ENCODE peak calls at places on chromosomes 7 and 10, in seven cellular contexts. D, H, O, W, A, U and N are unnamed samples.

GRCh38 chr7:85068796-85069195 is 118.1 kb downstream of the SEMA3D start:
- DNase-seq in D (no peak), H (no peak), O (no peak), W (no peak), A (no peak), U (no peak), N (no peak)

GRCh38 chr7:130418306-130418705 is 22.5 kb downstream of the CEP41 start:
- DNase-seq in D (no peak), H (no peak), O (no peak), W (no peak), A (no peak), U (no peak), N (no peak)

GRCh38 chr7:35035511-35035921 is 1.8 kb downstream of the DPY19L1 start:
- DNase-seq in D (no peak), H (no peak), O (no peak), W (peak; percentile 45), A (peak; percentile 21), U (no peak), N (peak; percentile 67)

GRCh38 chr7:139994356-139994755 is 68.4 kb downstream of the PARP12 start:
- DNase-seq in D (no peak), H (no peak), O (no peak), W (no peak), A (no peak), U (no peak), N (no peak)

GRCh38 chr7:66055321-66055956 is 20.2 kb upstream of the ASL start:
- DNase-seq in D (peak; percentile 41), H (no peak), O (no peak), W (no peak), A (no peak), U (no peak), N (no peak)

GRCh38 chr7:92944633-92945032 is 108.3 kb upstream of the CDK6 start:
- DNase-seq in D (no peak), H (no peak), O (no peak), W (no peak), A (no peak), U (no peak), N (no peak)

GRCh38 chr10:6279540-6280267 is 77.0 kb downstream of the PFKFB3 start:
- DNase-seq in D (no peak), H (no peak), O (no peak), W (peak; percentile 61), A (peak; percentile 97), U (peak; percentile 51), N (no peak)

GRCh38 chr10:114768394-114768786 is 53.2 kb upstream of the FHIP2A start:
- DNase-seq in D (no peak), H (no peak), O (no peak), W (no peak), A (no peak), U (no peak), N (no peak)

GRCh38 chr10:122259075-122259466 is 12.0 kb upstream of the BTBD16 start:
- DNase-seq in D (no peak), H (no peak), O (no peak), W (no peak), A (no peak), U (no peak), N (no peak)

GRCh38 chr10:2933519-2933918 is 133.8 kb upstream of the PFKP start:
- DNase-seq in D (no peak), H (no peak), O (no peak), W (no peak), A (no peak), U (no peak), N (no peak)

GRCh38 chr7:28065721-28066285 is 114.8 kb downstream of the JAZF1 start:
- DNase-seq in D (no peak), H (no peak), O (no peak), W (no peak), A (no peak), U (no peak), N (no peak)

DNA sequence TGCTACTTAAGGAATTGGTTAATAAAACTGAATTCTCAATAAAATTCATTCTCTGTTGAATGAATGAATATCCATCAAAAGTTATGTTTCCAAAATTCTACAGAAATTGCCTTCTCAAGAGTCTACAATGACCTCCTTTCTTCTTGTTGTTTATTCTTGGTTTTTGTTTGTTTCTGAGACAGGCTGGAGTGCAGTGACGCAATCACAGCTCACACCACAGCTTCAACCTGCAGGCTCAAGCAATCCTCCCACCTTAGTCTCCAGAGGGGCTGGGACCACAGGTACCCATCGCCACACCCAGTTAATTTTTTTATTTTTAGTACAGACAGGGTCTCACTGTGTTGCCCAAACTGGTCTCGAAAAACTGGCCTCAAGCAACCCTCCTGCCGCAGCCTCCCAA is 97.6 kb downstream of the LMBR1 start:
- DNase-seq in D (no peak), H (no peak), O (no peak), W (no peak), A (no peak), U (no peak), N (no peak)
- TF ChIP-seq SIN3A in D (no peak), H (no peak), O (no peak), W (no peak), A (no peak), U (no peak), N (no peak)

GRCh38 chr10:106609867-106610266 is 554.6 kb downstream of the SORCS1 start:
- DNase-seq in D (no peak), H (peak; percentile 8), O (peak; percentile 8), W (no peak), A (no peak), U (no peak), N (no peak)
- TF ChIP-seq SIN3A in D (no peak), H (no peak), O (no peak), W (no peak), A (no peak), U (no peak), N (no peak)

GRCh38 chr7:155653773-155654172 is 9.3 kb downstream of the RBM33 start:
- DNase-seq in D (no peak), H (no peak), O (no peak), W (no peak), A (no peak), U (no peak), N (no peak)
- TF ChIP-seq SIN3A in D (no peak), H (no peak), O (no peak), W (no peak), A (no peak), U (no peak), N (no peak)

GRCh38 chr7:117008849-117009531 is 55.7 kb downstream of the ST7 start:
- DNase-seq in D (no peak), H (no peak), O (no peak), W (no peak), A (no peak), U (no peak), N (no peak)

GRCh38 chr7:117005449-117005848 is 52.1 kb downstream of the ST7 start:
- DNase-seq in D (no peak), H (no peak), O (no peak), W (no peak), A (no peak), U (no peak), N (no peak)

GRCh38 chr7:117001283-117001682 is 48.0 kb downstream of the ST7 start:
- DNase-seq in D (no peak), H (no peak), O (no peak), W (no peak), A (no peak), U (no peak), N (no peak)

GRCh38 chr7:117007285-117007684 is 54.0 kb downstream of the ST7 start:
- DNase-seq in D (no peak), H (no peak), O (no peak), W (no peak), A (no peak), U (no peak), N (no peak)

GRCh38 chr7:117004899-117005298 is 51.6 kb downstream of the ST7 start:
- DNase-seq in D (no peak), H (no peak), O (no peak), W (no peak), A (no peak), U (no peak), N (no peak)
- TF ChIP-seq SIN3A in D (no peak), H (no peak), O (no peak), W (no peak), A (no peak), U (no peak), N (no peak)

DNA sequence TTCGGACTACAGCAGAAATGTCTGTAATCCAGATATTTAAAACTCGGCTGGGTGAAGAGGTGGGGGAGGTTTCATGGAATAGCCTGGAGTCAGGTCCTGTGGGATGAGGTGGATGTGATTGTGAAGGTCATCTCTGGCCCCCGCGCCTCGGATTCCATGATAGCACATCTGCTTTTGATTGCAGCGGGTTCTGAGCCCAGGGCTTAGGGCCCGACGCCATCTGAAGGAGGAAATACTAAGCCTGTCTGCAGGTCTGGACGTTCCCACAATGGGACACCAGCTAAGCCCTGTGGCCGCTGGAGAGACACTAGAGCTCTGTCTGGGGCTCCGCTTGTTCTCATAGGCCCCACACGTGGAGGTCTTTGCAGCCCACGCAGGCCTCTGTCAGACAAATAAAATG is 328.7 kb downstream of the CXCL12 start:
- DNase-seq in D (no peak), H (peak; percentile 50), O (no peak), W (no peak), A (no peak), U (no peak), N (no peak)
- TF ChIP-seq SIN3A in D (no peak), H (no peak), O (no peak), W (no peak), A (no peak), U (no peak), N (no peak)

DNA sequence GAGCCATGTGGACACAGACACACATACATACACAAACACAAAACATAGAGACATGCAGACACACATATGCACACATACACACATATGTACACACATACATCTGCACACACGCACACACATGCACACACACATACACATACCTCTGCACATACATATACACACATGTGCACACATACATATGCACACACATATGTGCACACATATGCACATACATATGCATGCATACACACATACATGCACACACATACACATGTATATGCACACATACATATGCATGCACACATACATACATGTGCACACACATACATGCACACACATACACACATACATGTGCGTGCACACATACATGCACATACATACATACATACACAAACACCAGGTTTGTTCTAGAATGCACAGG is 236.3 kb upstream of the FOXK1 start:
- DNase-seq in D (no peak), H (no peak), O (no peak), W (no peak), A (no peak), U (no peak), N (no peak)
- TF ChIP-seq SIN3A in D (no peak), H (no peak), O (no peak), W (no peak), A (no peak), U (no peak), N (no peak)

GRCh38 chr10:128267581-128267980 is 141.4 kb upstream of the MKI67 start:
- DNase-seq in D (no peak), H (no peak), O (no peak), W (no peak), A (no peak), U (no peak), N (no peak)

GRCh38 chr10:128263891-128264688 is 137.9 kb upstream of the MKI67 start:
- DNase-seq in D (no peak), H (peak; percentile 68), O (peak; percentile 25), W (peak; percentile 58), A (peak; percentile 23), U (peak; percentile 27), N (peak; percentile 25)

GRCh38 chr10:128265596-128265995 is 139.4 kb upstream of the MKI67 start:
- DNase-seq in D (no peak), H (no peak), O (no peak), W (no peak), A (no peak), U (no peak), N (no peak)

GRCh38 chr10:128268015-128268722 is 141.9 kb upstream of the MKI67 start:
- DNase-seq in D (no peak), H (peak; percentile 87), O (peak; percentile 38), W (peak; percentile 31), A (peak; percentile 33), U (peak; percentile 67), N (no peak)
- TF ChIP-seq SIN3A in D (no peak), H (no peak), O (no peak), W (no peak), A (no peak), U (no peak), N (no peak)